ENCODE peak calls at places on chromosomes 1 and 21, in nine cellular contexts. S is heart right ventricle, G is OCI-LY7, D is left lung, Y is HepG2, F is heart left ventricle, R is tibial artery, M is IMR-90, U is A549. J is an unnamed sample.

GRCh38 chr1:66540434-66541032 is 6.6 kb downstream of the SGIP1 start:
- DNase-seq in S (no peak), G (no peak), D (no peak), Y (no peak), F (no peak), R (no peak), M (peak; percentile 72), U (no peak), J (no peak)

GRCh38 chr1:54581621-54582035 is 33.6 kb downstream of the ACOT11 start:
- DNase-seq in S (peak; percentile 90), G (no peak), D (peak; percentile 93), Y (peak; percentile 47), F (peak; percentile 88), R (peak; percentile 99), M (peak; percentile 71), U (peak; percentile 18), J (peak; percentile 61)

GRCh38 chr1:203031467-203031866 is 5.2 kb downstream of the PPFIA4 start:
- DNase-seq in S (no peak), G (no peak), D (no peak), Y (no peak), F (no peak), R (no peak), M (no peak), U (no peak), J (no peak)

GRCh38 chr1:155127672-155128468 is at the start of gene EFNA1:
- DNase-seq in S (peak; percentile 75), G (no peak), D (peak; percentile 91), Y (peak; percentile 59), F (peak; percentile 81), R (peak; percentile 77), M (no peak), U (peak; percentile 59), J (peak; percentile 86)

GRCh38 chr1:67611841-67612240 is 73.2 kb upstream of the GADD45A start:
- DNase-seq in S (no peak), G (no peak), D (no peak), Y (no peak), F (no peak), R (no peak), M (peak; percentile 34), U (no peak), J (no peak)

GRCh38 chr1:112316254-112316653 is 79.8 kb upstream of the CTTNBP2NL start:
- DNase-seq in S (no peak), G (no peak), D (no peak), Y (no peak), F (no peak), R (no peak), M (no peak), U (no peak), J (no peak)

GRCh38 chr1:206581571-206581981 is 30.7 kb downstream of the EIF2D start:
- DNase-seq in S (peak; percentile 29), G (no peak), D (no peak), Y (no peak), F (peak; percentile 38), R (peak; percentile 73), M (no peak), U (no peak), J (no peak)

GRCh38 chr1:7868085-7868780 is 15.4 kb upstream of the UTS2 start:
- DNase-seq in S (no peak), G (no peak), D (no peak), Y (no peak), F (no peak), R (no peak), M (no peak), U (no peak), J (no peak)

GRCh38 chr1:210298296-210298695 is 30.4 kb upstream of the HHAT start:
- DNase-seq in S (no peak), G (no peak), D (no peak), Y (no peak), F (no peak), R (no peak), M (no peak), U (no peak), J (no peak)

GRCh38 chr1:3032970-3033794 is 11.9 kb downstream of the ACTRT2 start:
- DNase-seq in S (no peak), G (no peak), D (no peak), Y (no peak), F (no peak), R (peak; percentile 41), M (no peak), U (no peak), J (no peak)

GRCh38 chr1:73913025-73913424 is 285.0 kb downstream of the LRRIQ3 start:
- DNase-seq in S (no peak), G (no peak), D (no peak), Y (no peak), F (no peak), R (no peak), M (no peak), U (no peak), J (no peak)

GRCh38 chr1:204036882-204037645 is 35.9 kb upstream of the SOX13 start:
- DNase-seq in S (no peak), G (no peak), D (no peak), Y (no peak), F (no peak), R (no peak), M (no peak), U (peak; percentile 16), J (no peak)

GRCh38 chr1:151165281-151165737 is 393 bp downstream of the LYSMD1 start:
- DNase-seq in S (peak; percentile 66), G (no peak), D (no peak), Y (peak; percentile 19), F (peak; percentile 59), R (no peak), M (peak; percentile 49), U (peak; percentile 18), J (peak; percentile 62)

GRCh38 chr1:8427493-8427892 is 109.6 kb downstream of the SLC45A1 start:
- DNase-seq in S (no peak), G (peak; percentile 97), D (no peak), Y (no peak), F (no peak), R (no peak), M (no peak), U (no peak), J (no peak)

GRCh38 chr21:45497846-45498645 is 44.2 kb downstream of the SLC19A1 start:
- DNase-seq in S (no peak), G (no peak), D (peak; percentile 63), Y (no peak), F (peak; percentile 10), R (peak; percentile 62), M (no peak), U (no peak), J (no peak)

GRCh38 chr1:88036345-88036999 is 647.6 kb upstream of the PKN2 start:
- DNase-seq in S (no peak), G (no peak), D (peak; percentile 55), Y (no peak), F (no peak), R (peak; percentile 46), M (no peak), U (no peak), J (no peak)

GRCh38 chr1:68916227-68916853 is 419.5 kb upstream of the DEPDC1 start:
- DNase-seq in S (peak; percentile 3), G (no peak), D (no peak), Y (no peak), F (no peak), R (no peak), M (peak; percentile 39), U (no peak), J (peak; percentile 41)

DNA sequence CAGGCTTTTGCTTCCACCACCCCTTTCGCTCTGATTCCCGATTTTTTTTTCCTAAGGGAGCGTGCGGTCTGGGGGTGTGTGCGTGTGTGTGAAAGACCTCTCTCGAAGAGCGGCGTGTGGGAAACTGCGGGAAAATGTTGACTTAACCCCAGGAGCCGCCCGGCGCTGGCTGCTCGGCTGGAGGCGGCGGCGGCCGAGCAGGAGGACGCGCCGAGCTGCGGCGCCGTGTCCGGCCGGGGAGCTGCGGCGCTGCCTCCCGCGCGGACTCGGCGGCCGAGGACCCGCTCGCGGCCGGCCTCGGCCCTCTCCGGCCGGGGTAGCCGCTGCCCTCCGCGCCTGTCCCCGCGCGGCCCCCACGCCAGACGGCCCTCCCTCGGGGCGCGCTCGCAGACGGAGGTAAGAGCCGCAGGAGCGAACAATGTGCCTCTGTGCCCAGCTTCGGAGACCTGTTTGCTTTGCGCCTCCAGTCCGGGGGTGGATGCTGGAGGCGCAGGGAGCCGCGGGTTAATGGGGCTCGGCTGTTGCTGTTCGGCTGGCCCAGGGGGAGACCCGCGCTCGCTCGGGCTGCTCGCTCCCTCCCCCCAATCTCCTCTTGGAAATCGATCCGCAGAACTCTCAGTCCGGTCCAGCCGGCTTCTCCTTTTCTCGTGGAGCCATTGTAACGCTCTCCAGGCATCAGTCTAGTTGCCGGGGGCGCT is 1.2 kb downstream of the ADGRL2 start:
- DNase-seq in S (peak; percentile 13), G (no peak), D (peak; percentile 66), Y (no peak), F (peak; percentile 34), R (peak; percentile 66), M (peak; percentile 40), U (peak; percentile 27), J (peak; percentile 72)
- H3K4me1 ChIP-seq in S (no peaks in the 10 kb centered on the region), G (no peaks in the 10 kb centered on the region), D (no peaks in the 10 kb centered on the region), Y (peaks cover 27% of the 10 kb centered on the region), F (peaks cover 21% of the 10 kb centered on the region), R (no peaks in the 10 kb centered on the region), M (no peaks in the 10 kb centered on the region), U (peaks cover 24% of the 10 kb centered on the region), J (peaks cover 36% of the 10 kb centered on the region)

DNA sequence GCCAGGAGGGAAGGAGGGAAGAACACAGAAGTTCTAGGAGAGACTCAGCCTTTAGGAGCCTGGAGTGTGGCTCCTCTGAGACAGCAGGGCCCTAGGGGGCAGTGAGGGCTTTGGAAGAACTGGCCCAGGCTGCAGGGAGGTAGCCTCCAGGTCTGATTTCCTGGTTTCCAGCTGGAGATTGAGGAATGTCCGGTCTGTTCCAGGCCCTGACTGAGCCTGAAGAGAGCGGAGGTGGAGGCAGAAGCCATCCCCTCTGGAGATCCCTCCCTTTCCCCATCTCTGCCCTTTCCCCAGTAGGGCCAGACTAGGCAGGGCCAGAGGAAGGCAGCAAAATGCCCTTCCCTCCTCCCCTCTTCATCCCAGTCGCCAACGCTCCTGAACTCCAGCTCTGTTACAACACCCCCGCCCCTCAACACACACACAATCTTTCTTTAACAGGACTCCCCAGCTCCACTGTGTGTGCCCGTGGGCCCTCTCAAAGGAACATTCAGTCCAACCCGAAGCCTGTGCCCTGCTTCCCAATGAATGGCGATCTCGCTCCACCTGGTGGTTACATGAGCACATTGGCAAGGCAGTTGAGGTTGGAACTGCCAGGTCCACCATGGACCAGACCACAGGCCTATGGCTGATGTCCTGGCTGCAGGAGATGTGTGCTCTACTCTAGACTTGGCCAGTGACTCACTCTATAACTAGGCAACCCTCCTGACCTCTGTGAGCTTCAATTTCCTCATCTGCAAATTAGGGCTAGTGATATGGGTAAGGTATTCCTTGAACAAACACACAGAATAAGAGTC is 32.0 kb downstream of the MAP7D1 start:
- DNase-seq in S (peak; percentile 90), G (peak; percentile 89), D (peak; percentile 86), Y (peak; percentile 87), F (peak; percentile 86), R (peak; percentile 94), M (peak; percentile 92), U (peak; percentile 88), J (peak; percentile 92)
- TF ChIP-seq CTCF in S (peak; percentile 79), G (peak; percentile 96), D (peak; percentile 78), Y (peak; percentile 98), F (peak; percentile 92), R (peak; percentile 97), M (peak; percentile 91), U (peak; percentile 68), J (peak; percentile 88)

GRCh38 chr1:181115367-181115684 is 26.8 kb downstream of the IER5 start:
- DNase-seq in S (no peak), G (no peak), D (no peak), Y (no peak), F (no peak), R (no peak), M (no peak), U (no peak), J (no peak)
- H3K27ac ChIP-seq in S (no peak overlapping the region), G (no peak overlapping the region), D (no peak overlapping the region), Y (no peak overlapping the region), F (no peak overlapping the region), R (no peak overlapping the region), M (no peak overlapping the region), U (peak overlapping the region; percentile 93), J (no peak overlapping the region)

GRCh38 chr1:65176071-65176470 is 28.1 kb downstream of the AK4 start:
- DNase-seq in S (peak; percentile 12), G (no peak), D (no peak), Y (no peak), F (no peak), R (no peak), M (no peak), U (no peak), J (no peak)
- H3K4me1 ChIP-seq in S (peaks cover 6% of the 10 kb centered on the region), G (no peaks in the 10 kb centered on the region), D (no peaks in the 10 kb centered on the region), Y (peaks cover 83% of the 10 kb centered on the region), F (peaks cover 12% of the 10 kb centered on the region), R (peaks cover 43% of the 10 kb centered on the region), M (peaks cover 11% of the 10 kb centered on the region), U (peaks cover 16% of the 10 kb centered on the region), J (peaks cover 24% of the 10 kb centered on the region)